ENCODE peak calls at places on chromosome 7, in four cellular contexts. One of them, this sample, is unnamed.

GRCh38 chr7:111018447-111018846 is 72.5 kb upstream of the LRRN3 start:
- DNase-seq in IMR-90: no peak
- DNase-seq in GM12878: no peak
- DNase-seq in A549: no peak
- DNase-seq in this sample: no peak

GRCh38 chr7:157618823-157619606 is 282.2 kb downstream of the DNAJB6 start:
- DNase-seq in IMR-90: no peak
- DNase-seq in GM12878: no peak
- DNase-seq in A549: no peak
- DNase-seq in this sample: no peak

GRCh38 chr7:159095979-159096411 is 48.7 kb downstream of the VIPR2 start:
- DNase-seq in IMR-90: no peak
- DNase-seq in GM12878: no peak
- DNase-seq in A549: no peak
- DNase-seq in this sample: no peak

GRCh38 chr7:114084381-114085312 is 165.8 kb upstream of the PPP1R3A start:
- DNase-seq in IMR-90: no peak
- DNase-seq in GM12878: no peak
- DNase-seq in A549: no peak
- DNase-seq in this sample: no peak

GRCh38 chr7:101018271-101019167 is 1.4 kb upstream of the MUC17 start:
- DNase-seq in IMR-90: no peak
- DNase-seq in GM12878: no peak
- DNase-seq in A549: peak
- DNase-seq in this sample: peak

GRCh38 chr7:47040795-47041194 is 541.1 kb downstream of the TNS3 start:
- DNase-seq in IMR-90: no peak
- DNase-seq in GM12878: no peak
- DNase-seq in A549: peak
- DNase-seq in this sample: no peak

GRCh38 chr7:127717502-127718125 is 65.6 kb downstream of the SND1 start:
- DNase-seq in IMR-90: peak
- DNase-seq in GM12878: no peak
- DNase-seq in A549: no peak
- DNase-seq in this sample: no peak

GRCh38 chr7:128733278-128733645 is 5.9 kb upstream of the CALU start:
- DNase-seq in IMR-90: no peak
- DNase-seq in GM12878: no peak
- DNase-seq in A549: no peak
- DNase-seq in this sample: no peak

GRCh38 chr7:1564603-1565022 is 5.2 kb downstream of the PSMG3 start:
- DNase-seq in IMR-90: no peak
- DNase-seq in GM12878: no peak
- DNase-seq in A549: peak
- DNase-seq in this sample: no peak

GRCh38 chr7:105298004-105298403 is 90.7 kb downstream of the SRPK2 start:
- DNase-seq in IMR-90: no peak
- DNase-seq in GM12878: no peak
- DNase-seq in A549: no peak
- DNase-seq in this sample: no peak

GRCh38 chr7:137094-137861 is 55.1 kb upstream of the FAM20C start:
- DNase-seq in IMR-90: no peak
- DNase-seq in GM12878: no peak
- DNase-seq in A549: no peak
- DNase-seq in this sample: no peak

GRCh38 chr7:82319674-82320118 is 123.9 kb downstream of the CACNA2D1 start:
- DNase-seq in IMR-90: peak
- DNase-seq in GM12878: no peak
- DNase-seq in A549: peak
- DNase-seq in this sample: no peak

GRCh38 chr7:69982197-69982596 is 383.9 kb downstream of the AUTS2 start:
- DNase-seq in IMR-90: no peak
- DNase-seq in GM12878: no peak
- DNase-seq in A549: no peak
- DNase-seq in this sample: no peak

GRCh38 chr7:68892211-68892610 is 706.1 kb upstream of the AUTS2 start:
- DNase-seq in IMR-90: no peak
- DNase-seq in GM12878: no peak
- DNase-seq in A549: peak
- DNase-seq in this sample: no peak

GRCh38 chr7:20541615-20542349 is 73.7 kb upstream of the ABCB5 start:
- DNase-seq in IMR-90: no peak
- DNase-seq in GM12878: no peak
- DNase-seq in A549: no peak
- DNase-seq in this sample: no peak

GRCh38 chr7:159030490-159031134 is 114.1 kb downstream of the VIPR2 start:
- DNase-seq in IMR-90: no peak
- DNase-seq in GM12878: no peak
- DNase-seq in A549: peak
- DNase-seq in this sample: peak

GRCh38 chr7:101699399-101699798 is 70.3 kb upstream of the MYL10 start:
- DNase-seq in IMR-90: no peak
- DNase-seq in GM12878: no peak
- DNase-seq in A549: no peak
- DNase-seq in this sample: no peak

GRCh38 chr7:73725703-73726466 is 6.4 kb upstream of the STX1A start:
- DNase-seq in IMR-90: peak
- DNase-seq in GM12878: no peak
- DNase-seq in A549: peak
- DNase-seq in this sample: peak

GRCh38 chr7:25256424-25256823 is 28.1 kb upstream of the NPVF start:
- DNase-seq in IMR-90: no peak
- DNase-seq in GM12878: no peak
- DNase-seq in A549: no peak
- DNase-seq in this sample: no peak

GRCh38 chr7:137386966-137387365 is 43.4 kb upstream of the PTN start:
- DNase-seq in IMR-90: no peak
- DNase-seq in GM12878: no peak
- DNase-seq in A549: no peak
- DNase-seq in this sample: no peak

GRCh38 chr7:80781561-80781979 is 137.3 kb downstream of the SEMA3C start:
- DNase-seq in IMR-90: peak
- DNase-seq in GM12878: no peak
- DNase-seq in A549: peak
- DNase-seq in this sample: no peak

GRCh38 chr7:74324499-74325229 is 35.5 kb downstream of the CLIP2 start:
- DNase-seq in IMR-90: no peak
- DNase-seq in GM12878: no peak
- DNase-seq in A549: no peak
- DNase-seq in this sample: no peak

GRCh38 chr7:30206466-30206865 is 71.7 kb downstream of the MTURN start:
- DNase-seq in IMR-90: peak
- DNase-seq in GM12878: no peak
- DNase-seq in A549: peak
- DNase-seq in this sample: no peak

GRCh38 chr7:103063895-103064294 is 10.7 kb downstream of the FBXL13 start:
- DNase-seq in IMR-90: no peak
- DNase-seq in GM12878: no peak
- DNase-seq in A549: no peak
- DNase-seq in this sample: no peak

GRCh38 chr7:22937946-22938345 is 76.0 kb downstream of the HYCC1 start:
- DNase-seq in IMR-90: no peak
- DNase-seq in GM12878: no peak
- DNase-seq in A549: no peak
- DNase-seq in this sample: no peak

GRCh38 chr7:35975851-35976454 is 175.1 kb downstream of the SEPTIN7 start:
- DNase-seq in IMR-90: peak
- DNase-seq in GM12878: peak
- DNase-seq in A549: peak
- DNase-seq in this sample: peak

GRCh38 chr7:130845581-130846085 is 111.6 kb upstream of the KLF14 start:
- DNase-seq in IMR-90: peak
- DNase-seq in GM12878: no peak
- DNase-seq in A549: peak
- DNase-seq in this sample: no peak

GRCh38 chr7:116426428-116427156 is 72.9 kb upstream of the CAV2 start:
- DNase-seq in IMR-90: peak
- DNase-seq in GM12878: no peak
- DNase-seq in A549: peak
- DNase-seq in this sample: no peak

GRCh38 chr7:150875791-150876190 is 23.5 kb downstream of the AOC1 start:
- DNase-seq in IMR-90: no peak
- DNase-seq in GM12878: no peak
- DNase-seq in A549: peak
- DNase-seq in this sample: peak

GRCh38 chr7:105830405-105831218 is 45.8 kb downstream of the ATXN7L1 start:
- DNase-seq in IMR-90: peak
- DNase-seq in GM12878: no peak
- DNase-seq in A549: peak
- DNase-seq in this sample: no peak

GRCh38 chr7:11345621-11346020 is 371.9 kb downstream of the PHF14 start:
- DNase-seq in IMR-90: no peak
- DNase-seq in GM12878: no peak
- DNase-seq in A549: no peak
- DNase-seq in this sample: no peak

GRCh38 chr7:95582578-95583293 is 13.6 kb downstream of the PDK4 start:
- DNase-seq in IMR-90: no peak
- DNase-seq in GM12878: no peak
- DNase-seq in A549: peak
- DNase-seq in this sample: no peak

GRCh38 chr7:47104206-47104549 is 477.7 kb downstream of the TNS3 start:
- DNase-seq in IMR-90: no peak
- DNase-seq in GM12878: no peak
- DNase-seq in A549: peak
- DNase-seq in this sample: no peak

GRCh38 chr7:135160098-135160857 is 10.2 kb downstream of the CYREN start:
- DNase-seq in IMR-90: peak
- DNase-seq in GM12878: no peak
- DNase-seq in A549: peak
- DNase-seq in this sample: peak

GRCh38 chr7:108149908-108150307 is 19.7 kb upstream of the LAMB4 start:
- DNase-seq in IMR-90: no peak
- DNase-seq in GM12878: no peak
- DNase-seq in A549: no peak
- DNase-seq in this sample: no peak

GRCh38 chr7:111784971-111785575 is 222.8 kb upstream of the IMMP2L start:
- DNase-seq in IMR-90: no peak
- DNase-seq in GM12878: no peak
- DNase-seq in A549: no peak
- DNase-seq in this sample: no peak

GRCh38 chr7:30594055-30594539 is 581 bp upstream of the GARS1 start:
- DNase-seq in IMR-90: peak
- DNase-seq in GM12878: peak
- DNase-seq in A549: peak
- DNase-seq in this sample: peak

GRCh38 chr7:44084695-44085094 is 2.4 kb upstream of the POLM start:
- DNase-seq in IMR-90: peak
- DNase-seq in GM12878: no peak
- DNase-seq in A549: no peak
- DNase-seq in this sample: no peak
- TF ChIP-seq ELK1 in IMR-90: no peak
- TF ChIP-seq ELK1 in GM12878: no peak
- TF ChIP-seq ELK1 in A549: no peak
- TF ChIP-seq ELK1 in this sample: no peak

DNA sequence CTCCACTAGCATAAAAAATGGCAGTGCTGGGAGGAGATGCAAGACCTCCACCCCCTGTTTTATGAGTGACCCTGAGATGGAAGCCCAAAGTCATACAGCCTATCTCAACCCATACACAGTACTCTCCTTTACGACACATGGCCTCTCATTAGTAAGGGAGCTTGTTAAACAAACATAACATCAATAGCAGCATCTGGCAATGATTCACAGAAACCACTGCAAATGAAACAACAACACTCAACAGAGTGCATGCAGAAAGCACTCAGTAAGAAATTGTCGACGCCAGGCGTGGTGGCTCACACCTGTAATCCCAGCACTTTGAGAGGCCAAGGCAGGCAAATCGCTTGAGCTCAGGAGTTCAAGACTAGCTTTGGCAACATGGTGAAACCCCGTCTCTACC is 27.5 kb upstream of the FIGNL1 start:
- DNase-seq in IMR-90: no peak
- DNase-seq in GM12878: no peak
- DNase-seq in A549: no peak
- DNase-seq in this sample: no peak
- TF ChIP-seq ELK1 in IMR-90: no peak
- TF ChIP-seq ELK1 in GM12878: no peak
- TF ChIP-seq ELK1 in A549: no peak
- TF ChIP-seq ELK1 in this sample: no peak

GRCh38 chr7:149489391-149490024 is 8.1 kb downstream of the ZNF746 start:
- DNase-seq in IMR-90: no peak
- DNase-seq in GM12878: no peak
- DNase-seq in A549: peak
- DNase-seq in this sample: no peak
- TF ChIP-seq ELK1 in IMR-90: no peak
- TF ChIP-seq ELK1 in GM12878: no peak
- TF ChIP-seq ELK1 in A549: no peak
- TF ChIP-seq ELK1 in this sample: no peak

DNA sequence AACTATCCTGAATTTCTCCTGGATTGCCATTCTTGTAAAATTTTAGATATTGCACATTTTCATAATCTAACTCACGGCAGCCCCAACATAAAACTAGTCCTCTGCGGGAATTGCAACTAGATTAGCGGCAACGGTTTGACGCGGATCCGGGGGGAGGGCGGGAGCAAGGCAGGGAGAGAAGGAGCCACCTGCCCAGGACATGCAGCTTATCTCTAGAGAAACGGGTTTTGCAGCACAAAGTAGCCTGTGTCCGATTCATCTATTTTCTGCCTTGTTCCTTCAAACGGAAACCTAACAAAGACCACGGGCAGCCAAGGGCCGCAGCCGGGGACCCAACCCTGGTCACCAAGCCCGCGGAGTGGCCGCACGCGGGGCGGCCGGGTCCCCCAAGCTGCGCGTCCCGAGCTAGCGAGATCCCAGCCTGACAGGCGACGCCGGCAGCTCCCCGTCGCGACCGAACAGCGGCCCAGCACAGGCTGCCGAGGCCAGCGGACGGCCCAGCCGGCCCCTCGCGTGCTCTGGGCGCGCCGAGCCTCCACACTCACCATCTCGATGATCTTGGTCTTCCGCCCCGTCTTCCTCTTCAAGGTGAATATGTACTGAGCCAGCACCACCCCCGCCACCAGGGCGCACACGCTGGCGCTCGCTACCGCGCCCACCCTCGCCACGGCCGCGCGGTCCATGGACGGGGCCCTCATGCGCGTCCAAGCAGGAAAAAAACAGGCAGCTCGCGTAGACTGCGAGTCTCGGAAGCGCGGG is at the start of gene NT5C3A:
- DNase-seq in IMR-90: no peak
- DNase-seq in GM12878: no peak
- DNase-seq in A549: no peak
- DNase-seq in this sample: peak
- TF ChIP-seq ELK1 in IMR-90: no peak
- TF ChIP-seq ELK1 in GM12878: no peak
- TF ChIP-seq ELK1 in A549: no peak
- TF ChIP-seq ELK1 in this sample: no peak

GRCh38 chr7:85600425-85600824 is 413.6 kb upstream of the SEMA3D start:
- DNase-seq in IMR-90: peak
- DNase-seq in GM12878: no peak
- DNase-seq in A549: no peak
- DNase-seq in this sample: no peak

GRCh38 chr7:85593355-85593754 is 406.5 kb upstream of the SEMA3D start:
- DNase-seq in IMR-90: no peak
- DNase-seq in GM12878: no peak
- DNase-seq in A549: no peak
- DNase-seq in this sample: no peak

GRCh38 chr7:85595639-85596268 is 408.9 kb upstream of the SEMA3D start:
- DNase-seq in IMR-90: peak
- DNase-seq in GM12878: no peak
- DNase-seq in A549: no peak
- DNase-seq in this sample: no peak
- TF ChIP-seq ELK1 in IMR-90: no peak
- TF ChIP-seq ELK1 in GM12878: no peak
- TF ChIP-seq ELK1 in A549: no peak
- TF ChIP-seq ELK1 in this sample: no peak